ENCODE peak calls at places on chromosomes 13 and 19, in eight cellular contexts. I is IMR-90; X is astrocyte of the spinal cord; R is aorta; J is neural progenitor cell; T is effector memory CD4-positive, alpha-beta T cell; G is fibroblast of the aortic adventitia; N is AG04450. M is an unnamed sample.

GRCh38 chr19:3482507-3483225 is 575 bp downstream of the SMIM44 start:
- DNase-seq in G (no peak), T (no peak), J (no peak), R (no peak), I (no peak), X (no peak), N (no peak), M (no peak)

GRCh38 chr19:18161691-18162039 is 8.7 kb downstream of the PIK3R2 start:
- DNase-seq in J (no peak), G (no peak), T (no peak), N (no peak), R (no peak), X (no peak), I (no peak), M (no peak)

GRCh38 chr13:107205318-107206112 is 637.6 kb upstream of the ARGLU1 start:
- DNase-seq in G (peak), I (peak), J (peak), N (peak), R (peak), X (peak), T (peak), M (peak)

GRCh38 chr13:65966991-65967451 is 1263.1 kb downstream of the PCDH9 start:
- DNase-seq in T (no peak), I (peak), N (no peak), R (no peak), J (peak), G (peak), X (peak), M (no peak)

GRCh38 chr19:39199025-39199424 is 2.3 kb downstream of the NCCRP1 start:
- DNase-seq in T (no peak), N (peak), J (peak), X (peak), G (peak), I (peak), R (no peak), M (no peak)

GRCh38 chr19:756232-756631 is 5.3 kb downstream of the MISP start:
- DNase-seq in J (no peak), I (peak), G (no peak), R (no peak), X (peak), T (no peak), N (no peak), M (no peak)

GRCh38 chr13:39107484-39108040 is 69.3 kb downstream of the NHLRC3 start:
- DNase-seq in N (no peak), R (no peak), T (no peak), I (no peak), X (no peak), G (no peak), J (no peak), M (no peak)

GRCh38 chr13:52405767-52406494 is at the start of gene THSD1:
- DNase-seq in X (peak), G (peak), T (no peak), I (peak), R (peak), J (peak), N (no peak), M (peak)

GRCh38 chr13:99412856-99413255 is 88.4 kb upstream of the TM9SF2 start:
- DNase-seq in N (no peak), J (no peak), R (no peak), G (no peak), I (no peak), T (no peak), X (no peak), M (no peak)

GRCh38 chr13:107824636-107825035 is 390.7 kb downstream of the LIG4 start:
- DNase-seq in R (no peak), X (no peak), J (no peak), N (no peak), G (no peak), T (no peak), I (no peak), M (no peak)

GRCh38 chr13:26664942-26665341 is 95.6 kb downstream of the GPR12 start:
- DNase-seq in N (no peak), J (no peak), X (no peak), G (no peak), T (no peak), R (no peak), I (no peak), M (no peak)

GRCh38 chr13:43132228-43132627 is 108.8 kb downstream of the DNAJC15 start:
- DNase-seq in R (no peak), I (peak), T (no peak), J (peak), X (peak), N (no peak), G (peak), M (no peak)

GRCh38 chr19:55437410-55437809 is 5.7 kb downstream of the SHISA7 start:
- DNase-seq in I (peak), N (no peak), X (peak), G (peak), J (peak), T (no peak), R (no peak), M (peak)

GRCh38 chr19:41912899-41913475 is 15.3 kb downstream of the ERFL start:
- DNase-seq in T (no peak), R (no peak), N (no peak), J (peak), G (no peak), X (no peak), I (no peak), M (no peak)

GRCh38 chr19:58356236-58356970 is 3.1 kb upstream of the A1BG start:
- DNase-seq in R (no peak), T (no peak), J (no peak), G (peak), N (no peak), I (peak), X (no peak), M (no peak)

GRCh38 chr13:28489536-28489935 is 5.4 kb downstream of the FLT1 start:
- DNase-seq in I (peak), J (no peak), X (no peak), R (no peak), T (no peak), G (no peak), N (no peak), M (no peak)

GRCh38 chr13:111906306-111906705 is 160.6 kb upstream of the SOX1 start:
- DNase-seq in N (no peak), I (no peak), T (no peak), R (no peak), G (no peak), X (no peak), J (no peak), M (no peak)

GRCh38 chr19:36115453-36116343 is at the start of gene TBCB:
- DNase-seq in J (peak), G (peak), T (no peak), X (peak), N (no peak), I (peak), R (peak), M (peak)

GRCh38 chr19:13846533-13847032 is 30.4 kb upstream of the NANOS3 start:
- DNase-seq in T (peak), J (peak), X (peak), I (peak), R (peak), G (peak), N (no peak), M (peak)

GRCh38 chr19:55305491-55305890 is 19.6 kb downstream of the TMEM150B start:
- DNase-seq in N (no peak), R (no peak), I (no peak), G (peak), X (no peak), T (peak), J (peak), M (no peak)

GRCh38 chr19:38250428-38250820 is 5.8 kb downstream of the PPP1R14A start:
- DNase-seq in I (no peak), J (no peak), G (no peak), R (no peak), T (no peak), X (no peak), N (no peak), M (no peak)

GRCh38 chr13:60753641-60754040 is 356.6 kb downstream of the TDRD3 start:
- DNase-seq in I (no peak), J (no peak), N (no peak), R (no peak), T (no peak), G (no peak), X (no peak), M (no peak)

GRCh38 chr19:38478273-38478971 is 44.9 kb downstream of the RYR1 start:
- DNase-seq in I (no peak), J (peak), N (no peak), X (no peak), R (no peak), G (peak), T (no peak), M (no peak)

DNA sequence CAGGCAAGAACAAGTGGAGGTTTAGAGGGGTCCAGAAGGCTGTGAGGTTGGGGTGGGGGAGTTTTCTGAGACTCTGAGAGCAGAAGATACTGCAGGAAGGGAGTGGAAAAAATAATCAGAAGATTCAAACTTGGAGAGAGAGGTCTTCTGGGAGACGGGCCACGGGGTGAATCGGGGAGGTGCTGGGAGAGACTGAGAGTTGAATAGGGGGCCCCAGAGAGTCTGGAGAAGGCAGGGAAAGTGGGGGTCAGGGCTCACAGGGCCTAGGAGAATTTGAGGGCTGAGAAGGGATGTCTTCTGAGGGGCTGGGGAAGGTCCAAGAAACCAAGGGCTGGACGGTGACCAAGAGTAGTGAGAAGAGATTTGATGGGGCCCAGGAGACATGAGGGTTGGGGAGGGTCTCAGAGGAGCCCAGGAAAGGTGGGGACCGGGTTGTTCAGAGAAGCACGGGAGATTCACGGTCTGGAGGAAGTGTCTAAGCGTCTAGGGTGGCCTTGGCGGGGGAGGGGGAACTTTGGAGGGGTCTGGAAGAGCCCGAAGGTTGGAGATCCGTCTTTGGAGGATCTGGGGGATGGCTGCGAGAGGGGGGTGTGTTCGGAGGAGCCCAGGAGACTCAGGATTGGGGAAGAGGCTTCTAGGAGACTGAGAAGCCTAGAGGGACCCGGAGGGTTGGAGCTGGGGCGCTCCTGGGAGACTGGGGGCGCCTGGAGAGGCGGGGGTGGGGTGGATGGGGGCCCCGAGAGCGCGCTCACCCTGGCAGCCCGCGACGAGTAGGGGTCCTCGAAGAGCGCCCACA is 1.5 kb downstream of the KCNC3 start:
- DNase-seq in X (no peak), J (no peak), T (no peak), N (no peak), R (peak), G (no peak), I (no peak), M (no peak)
- H3K4me3 ChIP-seq in X (no peak), J (no peak), T (no peak), N (no peak), R (no peak), G (no peak), I (no peak), M (peak)

GRCh38 chr13:30308548-30308947 is 1.2 kb upstream of the KATNAL1 start:
- DNase-seq in X (no peak), J (no peak), T (no peak), N (no peak), R (no peak), G (peak), I (peak), M (no peak)
- H3K4me3 ChIP-seq in X (no peak), J (no peak), T (no peak), N (no peak), R (no peak), G (no peak), I (no peak), M (peak)

DNA sequence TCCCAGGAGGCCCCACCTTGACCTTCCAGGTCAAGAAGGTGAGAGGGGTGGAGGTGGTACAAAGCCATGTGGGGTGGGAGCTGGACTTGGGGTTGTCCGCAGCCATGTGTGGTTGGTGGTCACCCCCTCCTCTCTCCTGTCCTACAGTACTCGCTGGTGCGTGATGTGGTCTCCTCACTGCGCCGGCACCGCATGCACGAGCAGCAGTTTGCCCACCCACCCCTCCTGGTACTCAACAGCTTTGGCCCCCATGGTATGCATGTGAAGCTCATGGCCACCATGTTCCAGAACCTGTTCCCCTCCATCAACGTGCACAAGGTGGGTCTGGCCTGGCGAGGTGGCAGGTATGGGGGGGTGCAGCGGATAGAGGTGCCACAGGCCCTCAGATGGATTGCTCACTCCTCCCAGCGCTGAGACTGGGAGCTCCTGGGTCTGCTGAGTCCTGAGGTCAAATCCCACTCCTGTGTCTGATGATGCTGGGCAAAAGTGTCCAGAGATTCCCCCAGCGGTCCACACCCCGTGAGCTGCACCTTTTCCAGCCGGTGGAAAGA is 1.7 kb downstream of the PPAN start:
- DNase-seq in J (no peak), T (no peak), R (no peak), I (no peak), N (no peak), G (no peak), X (no peak), M (no peak)
- H3K4me3 ChIP-seq in J (no peak), T (no peak), R (no peak), I (no peak), N (no peak), G (no peak), X (no peak), M (no peak)

GRCh38 chr19:45097776-45098520 is 5.0 kb downstream of the PPP1R37 start:
- DNase-seq in T (no peak), N (peak), J (no peak), X (peak), I (peak), G (peak), R (no peak), M (peak)
- H3K4me3 ChIP-seq in T (no peak), N (peak), J (no peak), X (no peak), I (no peak), G (peak), R (no peak), M (no peak)

M was measured in left ventricle myocardium inferior.